ENCODE peak calls at places on chromosomes 13 and 19, in four cellular contexts. One of them, this sample, is unnamed.

GRCh38 chr13:50909605-50910482 is at the start of gene RNASEH2B:
- DNase-seq in keratinocyte: no peak
- DNase-seq in IMR-90: peak
- DNase-seq in neural progenitor cell: peak
- DNase-seq in this sample: peak

GRCh38 chr19:15124572-15125231 is 17.5 kb downstream of the SYDE1 start:
- DNase-seq in keratinocyte: no peak
- DNase-seq in IMR-90: no peak
- DNase-seq in neural progenitor cell: no peak
- DNase-seq in this sample: no peak

GRCh38 chr19:13984186-13984585 is 21.9 kb downstream of the RFX1 start:
- DNase-seq in keratinocyte: no peak
- DNase-seq in IMR-90: no peak
- DNase-seq in neural progenitor cell: peak
- DNase-seq in this sample: no peak

GRCh38 chr19:15138427-15138826 is 31.2 kb downstream of the SYDE1 start:
- DNase-seq in keratinocyte: no peak
- DNase-seq in IMR-90: peak
- DNase-seq in neural progenitor cell: no peak
- DNase-seq in this sample: no peak

GRCh38 chr19:3520166-3521103 is 14.3 kb downstream of the FZR1 start:
- DNase-seq in keratinocyte: peak
- DNase-seq in IMR-90: no peak
- DNase-seq in neural progenitor cell: no peak
- DNase-seq in this sample: no peak

GRCh38 chr13:106521101-106521799 is 14.2 kb downstream of the EFNB2 start:
- DNase-seq in keratinocyte: no peak
- DNase-seq in IMR-90: no peak
- DNase-seq in neural progenitor cell: no peak
- DNase-seq in this sample: no peak

GRCh38 chr13:75749407-75749806 is 113.3 kb downstream of the LMO7 start:
- DNase-seq in keratinocyte: no peak
- DNase-seq in IMR-90: peak
- DNase-seq in neural progenitor cell: peak
- DNase-seq in this sample: no peak

GRCh38 chr19:35738887-35739229 is 3.4 kb downstream of the IGFLR1 start:
- DNase-seq in keratinocyte: no peak
- DNase-seq in IMR-90: no peak
- DNase-seq in neural progenitor cell: no peak
- DNase-seq in this sample: no peak

GRCh38 chr19:12757544-12758274 is 6.1 kb downstream of the BEST2 start:
- DNase-seq in keratinocyte: no peak
- DNase-seq in IMR-90: peak
- DNase-seq in neural progenitor cell: peak
- DNase-seq in this sample: peak

GRCh38 chr19:1748115-1748702 is 5.1 kb upstream of the ONECUT3 start:
- DNase-seq in keratinocyte: peak
- DNase-seq in IMR-90: no peak
- DNase-seq in neural progenitor cell: no peak
- DNase-seq in this sample: no peak

GRCh38 chr19:588093-588742 is 1.5 kb upstream of the HCN2 start:
- DNase-seq in keratinocyte: no peak
- DNase-seq in IMR-90: peak
- DNase-seq in neural progenitor cell: peak
- DNase-seq in this sample: peak

GRCh38 chr13:23600534-23600933 is 30.3 kb downstream of the TNFRSF19 start:
- DNase-seq in keratinocyte: no peak
- DNase-seq in IMR-90: no peak
- DNase-seq in neural progenitor cell: no peak
- DNase-seq in this sample: no peak

GRCh38 chr19:40144151-40144550 is 47.1 kb upstream of the MAP3K10 start:
- DNase-seq in keratinocyte: no peak
- DNase-seq in IMR-90: no peak
- DNase-seq in neural progenitor cell: no peak
- DNase-seq in this sample: no peak

GRCh38 chr13:82655518-82655855 is 1226.8 kb downstream of the SLITRK1 start:
- DNase-seq in keratinocyte: no peak
- DNase-seq in IMR-90: peak
- DNase-seq in neural progenitor cell: no peak
- DNase-seq in this sample: no peak

GRCh38 chr13:82654143-82654542 is 1228.1 kb downstream of the SLITRK1 start:
- DNase-seq in keratinocyte: no peak
- DNase-seq in IMR-90: no peak
- DNase-seq in neural progenitor cell: no peak
- DNase-seq in this sample: no peak

GRCh38 chr13:82657471-82657870 is 1224.8 kb downstream of the SLITRK1 start:
- DNase-seq in keratinocyte: no peak
- DNase-seq in IMR-90: no peak
- DNase-seq in neural progenitor cell: no peak
- DNase-seq in this sample: no peak

DNA sequence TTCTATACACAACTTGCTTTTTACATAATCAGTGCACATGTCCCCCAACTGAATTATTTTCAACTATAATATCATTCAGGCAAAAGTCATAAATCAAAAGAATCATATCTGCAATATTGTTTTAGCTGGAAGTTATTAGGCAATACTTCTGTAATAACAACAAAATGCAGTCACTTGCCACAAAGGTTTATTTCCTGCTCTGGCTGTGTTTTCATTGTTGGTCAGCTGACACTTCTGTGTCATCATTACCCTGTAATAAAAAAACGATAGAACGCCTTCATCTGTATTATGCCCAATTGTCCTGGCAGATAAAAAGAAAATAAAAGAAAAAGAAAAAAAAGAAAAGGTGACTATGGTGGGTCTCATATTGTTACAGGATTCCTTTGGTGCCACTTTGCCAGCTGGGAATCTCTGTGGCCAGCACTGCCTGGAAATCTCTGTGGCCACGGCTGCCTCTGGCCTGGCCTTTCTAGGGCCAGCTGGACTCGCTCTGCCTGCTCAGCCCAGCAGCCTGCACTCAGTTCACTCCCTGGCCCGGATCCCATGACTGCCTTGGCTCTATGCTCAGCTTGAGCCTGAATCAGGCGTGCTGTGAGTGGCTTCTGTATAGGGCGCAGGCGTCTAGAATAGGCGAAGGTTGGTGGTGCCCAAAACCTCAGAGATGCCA is 1227.3 kb downstream of the SLITRK1 start:
- DNase-seq in keratinocyte: no peak
- DNase-seq in IMR-90: peak
- DNase-seq in neural progenitor cell: no peak
- DNase-seq in this sample: no peak
- H2AFZ ChIP-seq in keratinocyte: no peak
- H2AFZ ChIP-seq in IMR-90: peak
- H2AFZ ChIP-seq in neural progenitor cell: peak
- H2AFZ ChIP-seq in this sample: no peak

GRCh38 chr13:98343461-98343860 is 166.4 kb upstream of the RNF113B start:
- DNase-seq in keratinocyte: no peak
- DNase-seq in IMR-90: no peak
- DNase-seq in neural progenitor cell: peak
- DNase-seq in this sample: no peak
- H2AFZ ChIP-seq in keratinocyte: no peak
- H2AFZ ChIP-seq in IMR-90: no peak
- H2AFZ ChIP-seq in neural progenitor cell: no peak
- H2AFZ ChIP-seq in this sample: no peak

GRCh38 chr13:80399340-80400163 is 58.6 kb upstream of the SPRY2 start:
- DNase-seq in keratinocyte: peak
- DNase-seq in IMR-90: no peak
- DNase-seq in neural progenitor cell: peak
- DNase-seq in this sample: no peak
- H2AFZ ChIP-seq in keratinocyte: no peak
- H2AFZ ChIP-seq in IMR-90: no peak
- H2AFZ ChIP-seq in neural progenitor cell: peak
- H2AFZ ChIP-seq in this sample: no peak

DNA sequence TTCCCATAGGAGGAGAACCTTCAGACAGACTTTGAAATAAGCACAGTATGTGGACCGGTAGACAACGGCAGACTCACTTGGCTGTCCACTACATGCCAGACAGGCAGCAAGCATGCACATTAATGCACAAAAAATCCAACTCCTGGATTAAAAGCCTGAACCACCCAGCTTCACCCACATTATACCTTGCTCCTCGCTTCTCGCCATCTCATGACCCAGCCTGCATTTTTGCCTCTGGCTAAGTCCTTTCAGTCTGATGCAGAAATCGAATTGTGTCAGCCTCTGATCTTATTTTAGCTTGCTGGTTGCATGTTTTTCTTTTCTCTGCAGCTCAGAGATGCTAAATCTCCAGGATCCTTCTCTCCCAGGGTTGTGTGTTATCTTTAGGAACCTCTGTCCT is 358.7 kb downstream of the RFC3 start:
- DNase-seq in keratinocyte: no peak
- DNase-seq in IMR-90: no peak
- DNase-seq in neural progenitor cell: no peak
- DNase-seq in this sample: no peak
- H2AFZ ChIP-seq in keratinocyte: peak
- H2AFZ ChIP-seq in IMR-90: no peak
- H2AFZ ChIP-seq in neural progenitor cell: peak
- H2AFZ ChIP-seq in this sample: no peak

GRCh38 chr13:64239372-64239771 is 2823.7 kb upstream of the PCDH20 start:
- DNase-seq in keratinocyte: no peak
- DNase-seq in IMR-90: peak
- DNase-seq in neural progenitor cell: no peak
- DNase-seq in this sample: no peak
- H2AFZ ChIP-seq in keratinocyte: no peak
- H2AFZ ChIP-seq in IMR-90: no peak
- H2AFZ ChIP-seq in neural progenitor cell: no peak
- H2AFZ ChIP-seq in this sample: no peak

This sample was measured in HCT116.